ENCODE peak calls at places on chromosome 7, in ten cellular contexts. V, O, R, K, X, N, B, I, M and T are unnamed samples.

GRCh38 chr7:36787933-36788378 is 63.7 kb upstream of the AOAH start:
- DNase-seq in V (no peak), O (no peak), R (no peak), K (no peak), X (no peak), N (no peak), B (no peak), I (no peak), M (no peak), T (no peak)

GRCh38 chr7:5214236-5214635 is 24.2 kb downstream of the WIPI2 start:
- DNase-seq in V (no peak), O (no peak), R (no peak), K (no peak), X (peak), N (no peak), B (no peak), I (no peak), M (no peak), T (no peak)

GRCh38 chr7:37287093-37287492 is 161.6 kb downstream of the ELMO1 start:
- DNase-seq in V (no peak), O (peak), R (no peak), K (no peak), X (no peak), N (no peak), B (no peak), I (no peak), M (peak), T (no peak)

GRCh38 chr7:31995134-31995533 is 75.1 kb downstream of the PDE1C start:
- DNase-seq in V (no peak), O (no peak), R (no peak), K (no peak), X (no peak), N (no peak), B (no peak), I (no peak), M (no peak), T (no peak)

GRCh38 chr7:38410056-38410455 is 136.6 kb upstream of the TARP start:
- DNase-seq in V (no peak), O (no peak), R (no peak), K (no peak), X (no peak), N (no peak), B (no peak), I (no peak), M (no peak), T (no peak)

GRCh38 chr7:55571534-55572377 is 546 bp downstream of the VOPP1 start:
- DNase-seq in V (peak), O (peak), R (peak), K (peak), X (peak), N (no peak), B (peak), I (peak), M (peak), T (no peak)

GRCh38 chr7:109136893-109137292 is 567.2 kb downstream of the DNAJB9 start:
- DNase-seq in V (no peak), O (no peak), R (no peak), K (no peak), X (no peak), N (no peak), B (no peak), I (no peak), M (no peak), T (no peak)

GRCh38 chr7:19119901-19120486 is 2.6 kb upstream of the TWIST1 start:
- DNase-seq in V (no peak), O (no peak), R (no peak), K (no peak), X (no peak), N (no peak), B (no peak), I (no peak), M (no peak), T (no peak)

GRCh38 chr7:81248420-81248819 is 329.6 kb upstream of the SEMA3C start:
- DNase-seq in V (no peak), O (no peak), R (no peak), K (no peak), X (no peak), N (no peak), B (no peak), I (no peak), M (no peak), T (no peak)

GRCh38 chr7:76048668-76048988 is 722 bp downstream of the MDH2 start:
- DNase-seq in V (no peak), O (peak), R (no peak), K (no peak), X (no peak), N (no peak), B (peak), I (peak), M (no peak), T (no peak)

GRCh38 chr7:917255-918117 is 37.0 kb downstream of the ADAP1 start:
- DNase-seq in V (no peak), O (no peak), R (no peak), K (no peak), X (peak), N (no peak), B (no peak), I (no peak), M (no peak), T (no peak)

GRCh38 chr7:100685631-100686145 is 8.4 kb downstream of the GIGYF1 start:
- DNase-seq in V (no peak), O (no peak), R (no peak), K (no peak), X (no peak), N (no peak), B (no peak), I (no peak), M (no peak), T (peak)

GRCh38 chr7:23470290-23471089 is at the start of gene IGF2BP3:
- DNase-seq in V (peak), O (peak), R (peak), K (no peak), X (no peak), N (peak), B (no peak), I (no peak), M (no peak), T (no peak)

GRCh38 chr7:138278601-138279000 is 181.5 kb upstream of the TRIM24 start:
- DNase-seq in V (no peak), O (no peak), R (no peak), K (no peak), X (no peak), N (no peak), B (no peak), I (no peak), M (no peak), T (no peak)

GRCh38 chr7:95478139-95479037 is 7.4 kb upstream of the ASB4 start:
- DNase-seq in V (no peak), O (no peak), R (peak), K (no peak), X (no peak), N (no peak), B (peak), I (peak), M (peak), T (no peak)

GRCh38 chr7:50939026-50939425 is 156.3 kb upstream of the GRB10 start:
- DNase-seq in V (no peak), O (no peak), R (peak), K (no peak), X (peak), N (peak), B (no peak), I (no peak), M (no peak), T (no peak)

GRCh38 chr7:3754488-3755365 is 453.7 kb downstream of the SDK1 start:
- DNase-seq in V (no peak), O (no peak), R (peak), K (no peak), X (no peak), N (no peak), B (no peak), I (peak), M (peak), T (no peak)

GRCh38 chr7:47403341-47403866 is 178.5 kb downstream of the TNS3 start:
- DNase-seq in V (no peak), O (no peak), R (peak), K (no peak), X (no peak), N (no peak), B (no peak), I (no peak), M (no peak), T (no peak)

GRCh38 chr7:85290252-85290651 is 103.4 kb upstream of the SEMA3D start:
- DNase-seq in V (no peak), O (peak), R (no peak), K (no peak), X (no peak), N (no peak), B (no peak), I (no peak), M (no peak), T (no peak)

GRCh38 chr7:67206452-67206851 is 209.8 kb downstream of the TYW1 start:
- DNase-seq in V (no peak), O (no peak), R (no peak), K (no peak), X (no peak), N (no peak), B (no peak), I (no peak), M (no peak), T (no peak)

GRCh38 chr7:2195403-2196246 is 37.1 kb downstream of the MAD1L1 start:
- DNase-seq in V (no peak), O (no peak), R (no peak), K (no peak), X (peak), N (no peak), B (no peak), I (no peak), M (no peak), T (peak)

GRCh38 chr7:50818324-50818723 is 35.6 kb upstream of the GRB10 start:
- DNase-seq in V (no peak), O (no peak), R (no peak), K (no peak), X (no peak), N (no peak), B (no peak), I (no peak), M (no peak), T (no peak)

GRCh38 chr7:753190-753589 is 26.1 kb upstream of the PRKAR1B start:
- DNase-seq in V (no peak), O (no peak), R (no peak), K (no peak), X (no peak), N (no peak), B (no peak), I (no peak), M (no peak), T (no peak)

GRCh38 chr7:123865517-123866117 is 20.6 kb downstream of the HYAL4 start:
- DNase-seq in V (peak), O (peak), R (peak), K (no peak), X (no peak), N (peak), B (peak), I (peak), M (peak), T (no peak)

GRCh38 chr7:23529262-23529859 is 2.4 kb downstream of the TRA2A start:
- DNase-seq in V (no peak), O (no peak), R (no peak), K (no peak), X (no peak), N (no peak), B (no peak), I (no peak), M (no peak), T (no peak)

GRCh38 chr7:128672927-128673517 is 930 bp downstream of the GARIN1A start:
- DNase-seq in V (no peak), O (peak), R (peak), K (no peak), X (peak), N (no peak), B (no peak), I (no peak), M (peak), T (no peak)

GRCh38 chr7:78224923-78225322 is 426.4 kb downstream of the PHTF2 start:
- DNase-seq in V (no peak), O (no peak), R (no peak), K (no peak), X (no peak), N (no peak), B (no peak), I (no peak), M (no peak), T (no peak)

GRCh38 chr7:130087364-130087763 is 17.0 kb downstream of the KLHDC10 start:
- DNase-seq in V (no peak), O (no peak), R (no peak), K (no peak), X (no peak), N (no peak), B (no peak), I (no peak), M (no peak), T (no peak)

GRCh38 chr7:134504660-134505164 is 22.7 kb upstream of the AKR1B10 start:
- DNase-seq in V (no peak), O (no peak), R (no peak), K (no peak), X (no peak), N (no peak), B (no peak), I (no peak), M (no peak), T (no peak)
- TF ChIP-seq CTCF in V (no peak), O (no peak), R (no peak), K (no peak), X (no peak), N (no peak), B (no peak), I (no peak), M (no peak), T (no peak)

DNA sequence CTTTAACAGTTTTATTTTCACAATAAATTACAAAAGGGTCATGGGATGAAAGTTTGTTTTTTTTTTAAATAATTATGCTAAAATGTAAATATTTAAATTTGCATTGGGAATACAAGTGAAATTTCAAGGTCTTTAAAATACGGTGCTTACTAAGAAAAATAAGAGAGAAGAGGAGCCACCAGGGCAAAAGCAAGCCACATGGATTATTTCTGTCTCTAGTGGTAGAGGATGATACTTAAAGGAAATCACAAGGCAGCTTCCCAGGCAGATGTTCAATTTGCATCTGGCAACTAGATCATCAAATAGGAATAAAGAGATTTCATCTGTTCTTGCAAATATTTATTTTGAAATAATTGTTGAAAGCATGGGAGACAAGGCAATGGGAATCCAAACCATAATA is 111.1 kb downstream of the MDFIC start:
- DNase-seq in V (no peak), O (no peak), R (no peak), K (no peak), X (no peak), N (no peak), B (no peak), I (no peak), M (no peak), T (no peak)
- TF ChIP-seq CTCF in V (no peak), O (no peak), R (no peak), K (no peak), X (no peak), N (no peak), B (no peak), I (no peak), M (no peak), T (no peak)

DNA sequence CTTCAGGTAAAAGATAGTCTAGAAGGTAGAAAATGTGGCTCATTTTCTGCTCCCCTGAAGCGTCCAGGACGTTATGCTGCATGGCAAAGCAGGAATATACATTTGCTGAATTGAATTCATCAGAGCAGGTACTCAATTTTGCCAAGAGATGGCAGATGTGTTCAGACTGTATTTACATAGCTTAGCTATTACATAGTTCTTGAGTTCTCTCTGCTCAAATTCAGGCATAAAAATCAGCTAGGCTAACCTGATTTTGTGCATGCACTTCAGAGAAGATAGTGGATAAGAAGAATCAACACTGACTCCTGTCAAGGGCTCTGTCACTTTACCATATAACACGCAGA is 209.2 kb upstream of the FAM3C start:
- DNase-seq in V (no peak), O (no peak), R (peak), K (no peak), X (no peak), N (no peak), B (no peak), I (no peak), M (no peak), T (no peak)
- TF ChIP-seq CTCF in V (no peak), O (no peak), R (peak), K (no peak), X (no peak), N (no peak), B (no peak), I (no peak), M (peak), T (peak)

GRCh38 chr7:22295402-22296264 is 61.3 kb downstream of the RAPGEF5 start:
- DNase-seq in V (no peak), O (no peak), R (no peak), K (no peak), X (no peak), N (no peak), B (no peak), I (no peak), M (no peak), T (no peak)
- TF ChIP-seq CTCF in V (peak), O (no peak), R (no peak), K (no peak), X (no peak), N (no peak), B (no peak), I (no peak), M (no peak), T (no peak)

GRCh38 chr7:148079206-148079605 is 511.4 kb upstream of the C7orf33 start:
- DNase-seq in V (no peak), O (no peak), R (no peak), K (no peak), X (no peak), N (no peak), B (no peak), I (no peak), M (no peak), T (no peak)

GRCh38 chr7:148079681-148080080 is 510.9 kb upstream of the C7orf33 start:
- DNase-seq in V (no peak), O (no peak), R (no peak), K (no peak), X (no peak), N (no peak), B (no peak), I (no peak), M (no peak), T (no peak)

GRCh38 chr7:148084138-148084537 is 506.4 kb upstream of the C7orf33 start:
- DNase-seq in V (peak), O (peak), R (peak), K (no peak), X (no peak), N (no peak), B (peak), I (peak), M (peak), T (no peak)
- TF ChIP-seq CTCF in V (peak), O (peak), R (peak), K (no peak), X (no peak), N (peak), B (peak), I (peak), M (peak), T (peak)

GRCh38 chr7:86668315-86668714 is 24.6 kb downstream of the GRM3 start:
- DNase-seq in V (no peak), O (no peak), R (no peak), K (no peak), X (no peak), N (no peak), B (no peak), I (no peak), M (no peak), T (no peak)

GRCh38 chr7:86664991-86665390 is 21.3 kb downstream of the GRM3 start:
- DNase-seq in V (no peak), O (no peak), R (no peak), K (no peak), X (no peak), N (no peak), B (no peak), I (no peak), M (no peak), T (no peak)

GRCh38 chr7:86665669-86666068 is 22.0 kb downstream of the GRM3 start:
- DNase-seq in V (no peak), O (no peak), R (no peak), K (no peak), X (no peak), N (no peak), B (no peak), I (no peak), M (no peak), T (no peak)

GRCh38 chr7:86664486-86664885 is 20.8 kb downstream of the GRM3 start:
- DNase-seq in V (no peak), O (no peak), R (no peak), K (no peak), X (no peak), N (no peak), B (no peak), I (no peak), M (no peak), T (no peak)

GRCh38 chr7:86667732-86668131 is 24.0 kb downstream of the GRM3 start:
- DNase-seq in V (no peak), O (no peak), R (no peak), K (no peak), X (no peak), N (no peak), B (no peak), I (no peak), M (no peak), T (no peak)
- TF ChIP-seq CTCF in V (no peak), O (no peak), R (no peak), K (no peak), X (no peak), N (no peak), B (no peak), I (no peak), M (peak), T (peak)